ENCODE peak calls at places on chromosomes 6 and 20, in six cellular contexts. C is SHP77, Y is fibroblast of lung, D is RWPE1, P is SW 1271, U is ureter. O is an unnamed sample.

GRCh38 chr20:25539742-25540201 is 45.6 kb downstream of the NINL start:
- DNase-seq in C (no peak), Y (peak), D (no peak), P (no peak), U (no peak), O (no peak)

GRCh38 chr6:74070091-74070490 is 374.1 kb downstream of the CD109 start:
- DNase-seq in C (no peak), Y (no peak), D (no peak), P (no peak), U (no peak), O (no peak)

GRCh38 chr6:15368186-15368585 is 122.3 kb downstream of the JARID2 start:
- DNase-seq in C (no peak), Y (no peak), D (no peak), P (no peak), U (no peak), O (no peak)

GRCh38 chr6:89321571-89321970 is 6.5 kb upstream of the GABRR2 start:
- DNase-seq in C (no peak), Y (no peak), D (no peak), P (no peak), U (no peak), O (peak)

GRCh38 chr6:37059344-37060194 is 54.1 kb downstream of the FGD2 start:
- DNase-seq in C (peak), Y (peak), D (peak), P (peak), U (peak), O (peak)

GRCh38 chr6:24936641-24937317 is 1.0 kb upstream of the RIPOR2 start:
- DNase-seq in C (no peak), Y (no peak), D (no peak), P (no peak), U (no peak), O (no peak)

GRCh38 chr20:41714030-41714429 is 95.9 kb upstream of the CHD6 start:
- DNase-seq in C (no peak), Y (no peak), D (no peak), P (no peak), U (no peak), O (no peak)

GRCh38 chr6:13604546-13605416 is 10.4 kb upstream of the NOL7 start:
- DNase-seq in C (no peak), Y (no peak), D (no peak), P (no peak), U (no peak), O (no peak)

GRCh38 chr20:43731469-43731868 is 4.7 kb upstream of the GTSF1L start:
- DNase-seq in C (no peak), Y (peak), D (no peak), P (no peak), U (no peak), O (no peak)

GRCh38 chr6:48069280-48069679 is 41.7 kb downstream of the PTCHD4 start:
- DNase-seq in C (peak), Y (peak), D (no peak), P (no peak), U (no peak), O (no peak)

GRCh38 chr6:29850011-29850553 is 22.5 kb downstream of the HLA-G start:
- DNase-seq in C (no peak), Y (peak), D (no peak), P (no peak), U (no peak), O (no peak)

GRCh38 chr6:11616200-11616611 is 78.7 kb downstream of the TMEM170B start:
- DNase-seq in C (no peak), Y (peak), D (no peak), P (no peak), U (no peak), O (peak)

GRCh38 chr6:24489881-24490280 is 503 bp upstream of the GPLD1 start:
- DNase-seq in C (no peak), Y (no peak), D (no peak), P (no peak), U (no peak), O (no peak)

GRCh38 chr20:19757973-19758887 is at the start of gene RIN2:
- DNase-seq in C (peak), Y (peak), D (peak), P (peak), U (peak), O (peak)

GRCh38 chr6:15317934-15318902 is 72.3 kb downstream of the JARID2 start:
- DNase-seq in C (no peak), Y (no peak), D (no peak), P (no peak), U (no peak), O (no peak)

GRCh38 chr20:55153321-55153720 is 677.9 kb downstream of the DOK5 start:
- DNase-seq in C (no peak), Y (no peak), D (no peak), P (no peak), U (no peak), O (no peak)

GRCh38 chr6:169861431-169862045 is 110.1 kb downstream of the ERMARD start:
- DNase-seq in C (no peak), Y (no peak), D (no peak), P (no peak), U (peak), O (no peak)

GRCh38 chr6:61989616-61990015 is 296.4 kb downstream of the KHDRBS2 start:
- DNase-seq in C (no peak), Y (no peak), D (no peak), P (no peak), U (no peak), O (no peak)

GRCh38 chr6:128098000-128098581 is 197.2 kb upstream of the THEMIS start:
- DNase-seq in C (no peak), Y (no peak), D (no peak), P (no peak), U (no peak), O (no peak)

GRCh38 chr6:65545920-65546319 is 161.1 kb downstream of the EYS start:
- DNase-seq in C (no peak), Y (peak), D (no peak), P (no peak), U (no peak), O (no peak)

O was measured in kidney glomerular epithelial cell.